ENCODE peak calls at places on chromosomes 5 and 9, in eight cellular contexts. D is foreskin fibroblast, A is astrocyte of the spinal cord, R is sigmoid colon, P is choroid plexus epithelial cell, L is AG09309, I is IMR-90, F is DND-41. C is an unnamed sample.
A peak's percentile ranks its signal among the peaks of the same experiment; 100 is the strongest.

GRCh38 chr5:74543162-74543995 is 97.1 kb downstream of the ENC1 start:
- DNase-seq in A (peak; percentile 92), I (peak; percentile 80), R (no peak), L (peak; percentile 84), P (peak; percentile 74), F (no peak), D (peak; percentile 82), C (no peak)

GRCh38 chr9:131318211-131318610 is 28.7 kb downstream of the PLPP7 start:
- DNase-seq in A (no peak), R (no peak), P (no peak), I (no peak), L (no peak), F (no peak), D (no peak), C (no peak)

GRCh38 chr9:113898596-113898995 is 22.5 kb downstream of the ZNF618 start:
- DNase-seq in L (no peak), D (no peak), R (no peak), F (no peak), P (no peak), I (no peak), A (no peak), C (no peak)

GRCh38 chr5:55621218-55621617 is 86.5 kb upstream of the PLPP1 start:
- DNase-seq in D (peak; percentile 42), F (no peak), A (no peak), R (no peak), P (peak; percentile 65), I (peak; percentile 71), L (no peak), C (no peak)

GRCh38 chr9:83034026-83034425 is 28.9 kb downstream of the RASEF start:
- DNase-seq in I (peak; percentile 62), P (peak; percentile 63), F (no peak), D (no peak), A (peak; percentile 76), L (no peak), R (no peak), C (no peak)

GRCh38 chr5:77893225-77893860 is 117.2 kb upstream of the TBCA start:
- DNase-seq in P (peak; percentile 95), L (peak; percentile 86), R (no peak), F (no peak), A (peak; percentile 98), I (peak; percentile 99), D (peak; percentile 96), C (no peak)

GRCh38 chr9:88544245-88544644 is 9.3 kb downstream of the NXNL2 start:
- DNase-seq in D (no peak), R (no peak), A (no peak), F (no peak), L (no peak), P (no peak), I (no peak), C (no peak)

GRCh38 chr9:34994429-34995287 is 5.1 kb downstream of the DNAJB5 start:
- DNase-seq in R (no peak), I (peak; percentile 49), F (no peak), D (peak; percentile 47), L (no peak), A (peak; percentile 55), P (peak; percentile 60), C (no peak)

DNA sequence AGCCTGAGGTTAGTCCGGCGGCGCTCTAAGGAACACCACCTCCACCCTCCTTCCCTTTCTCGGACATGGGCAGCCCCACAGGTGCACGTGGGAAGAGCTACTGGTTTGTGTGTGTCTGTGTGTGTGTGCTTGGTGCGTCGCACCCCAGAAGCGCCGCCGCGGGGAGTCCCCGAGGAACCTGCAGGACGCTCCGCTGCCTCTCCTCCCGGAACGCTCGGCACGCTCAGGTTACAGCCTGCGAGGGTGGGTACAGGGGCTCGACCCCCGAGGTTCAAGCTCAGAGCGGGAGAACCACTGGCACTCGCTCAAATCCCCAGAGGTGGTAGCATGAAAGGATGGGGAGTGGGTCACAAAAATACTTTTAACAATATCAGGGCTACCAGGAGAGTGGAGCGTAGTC is 2.0 kb downstream of the ASTN2 start:
- DNase-seq in L (no peak), F (no peak), I (no peak), R (no peak), P (no peak), A (no peak), D (no peak), C (no peak)
- H3K4me3 ChIP-seq in L (no peak overlapping the region), F (no peak overlapping the region), I (no peak overlapping the region), R (no peak overlapping the region), P (no peak overlapping the region), A (no peak overlapping the region), D (no peak overlapping the region), C (no peak overlapping the region)

GRCh38 chr5:80961376-80962281 is 1.5 kb downstream of the RASGRF2 start:
- DNase-seq in F (no peak), P (peak; percentile 47), A (peak; percentile 27), L (no peak), I (peak; percentile 23), D (no peak), R (no peak), C (no peak)
- H3K4me3 ChIP-seq in F (no peak overlapping the region), P (peak overlapping the region; percentile 68), A (peak overlapping the region; percentile 52), L (peak overlapping the region; percentile 51), I (peak overlapping the region; percentile 86), D (peak overlapping the region; percentile 57), R (peak overlapping the region; percentile 37), C (no peak overlapping the region)

DNA sequence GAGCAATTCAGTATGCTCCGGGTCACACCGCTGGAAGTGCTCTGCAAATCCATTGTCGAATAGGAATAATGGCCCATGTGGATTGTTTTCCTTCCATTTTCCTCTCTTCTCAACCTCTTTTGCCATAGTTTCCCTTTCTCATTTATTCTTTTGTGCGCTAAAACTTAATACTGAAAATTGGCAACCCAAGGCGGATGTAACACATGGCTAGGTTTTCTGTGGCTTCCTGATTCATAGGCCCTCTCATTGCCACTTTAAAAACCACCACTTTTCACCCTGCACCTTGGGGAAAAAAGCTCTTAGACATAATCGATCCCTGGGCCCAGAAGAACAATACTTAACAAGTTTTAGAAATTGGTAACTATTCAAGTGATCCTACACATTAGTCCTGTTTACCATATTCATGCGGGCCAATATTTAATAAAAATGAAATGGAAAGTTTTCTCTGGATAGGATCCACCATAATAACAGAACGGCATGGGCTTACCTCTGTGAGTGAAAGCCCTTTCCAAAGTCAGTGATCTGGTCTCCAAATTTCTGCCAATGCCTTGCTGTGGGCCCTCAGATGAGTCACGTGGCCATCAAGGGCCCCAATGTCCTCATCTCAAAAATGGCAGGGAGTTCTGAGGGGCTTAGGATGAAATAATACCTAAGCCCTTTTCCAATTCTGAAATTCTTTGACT is 34.6 kb downstream of the ITK start:
- DNase-seq in I (no peak), R (no peak), P (no peak), L (no peak), D (no peak), A (no peak), F (no peak), C (no peak)
- H3K4me3 ChIP-seq in I (no peak overlapping the region), R (no peak overlapping the region), P (no peak overlapping the region), L (no peak overlapping the region), D (no peak overlapping the region), A (no peak overlapping the region), F (peak overlapping the region; percentile 30), C (no peak overlapping the region)

DNA sequence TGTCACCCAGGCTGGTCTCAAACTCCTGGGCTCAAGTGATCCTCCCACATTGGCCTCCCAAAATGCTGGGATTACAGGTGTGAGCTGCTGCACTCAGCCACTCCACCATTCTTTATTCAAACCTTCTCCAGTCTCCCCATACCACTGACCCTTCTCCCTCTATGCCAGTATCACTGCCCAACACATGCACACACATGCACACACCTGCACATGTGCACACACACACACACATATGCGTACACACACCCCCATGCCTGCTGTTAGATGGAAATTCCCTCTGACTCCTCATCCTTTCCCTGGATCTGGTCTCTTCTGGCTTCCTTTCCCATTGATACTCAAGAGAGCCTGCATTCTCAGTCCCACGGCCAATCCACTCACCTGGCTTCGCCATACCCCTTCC is 170.0 kb downstream of the CRB2 start:
- DNase-seq in P (no peak), L (no peak), D (no peak), A (no peak), F (no peak), R (no peak), I (no peak), C (no peak)
- H3K4me3 ChIP-seq in P (no peak overlapping the region), L (no peak overlapping the region), D (no peak overlapping the region), A (no peak overlapping the region), F (no peak overlapping the region), R (no peak overlapping the region), I (no peak overlapping the region), C (no peak overlapping the region)

DNA sequence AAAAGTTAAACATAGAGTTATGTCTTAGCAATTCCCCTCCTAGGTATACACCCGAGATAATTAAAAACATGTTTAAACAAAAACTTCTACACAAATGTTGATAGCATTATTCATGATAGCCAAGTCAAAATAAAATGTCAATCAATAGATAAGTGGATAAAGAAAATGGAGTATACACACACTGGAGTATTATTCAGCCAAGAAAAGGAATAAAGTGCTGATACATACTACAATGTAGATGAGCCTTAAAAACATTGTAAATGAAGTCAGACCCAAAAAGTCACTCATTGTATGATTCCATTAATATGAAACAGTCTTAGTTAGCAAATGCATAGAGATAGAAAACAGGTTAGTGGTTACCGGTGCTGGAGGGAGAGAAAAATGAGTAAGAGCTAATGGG is 34.3 kb upstream of the SHB start:
- DNase-seq in I (no peak), L (no peak), A (no peak), F (no peak), D (no peak), R (no peak), P (no peak), C (no peak)
- H3K4me3 ChIP-seq in I (no peak overlapping the region), L (no peak overlapping the region), A (no peak overlapping the region), F (no peak overlapping the region), D (no peak overlapping the region), R (no peak overlapping the region), P (no peak overlapping the region), C (no peak overlapping the region)

DNA sequence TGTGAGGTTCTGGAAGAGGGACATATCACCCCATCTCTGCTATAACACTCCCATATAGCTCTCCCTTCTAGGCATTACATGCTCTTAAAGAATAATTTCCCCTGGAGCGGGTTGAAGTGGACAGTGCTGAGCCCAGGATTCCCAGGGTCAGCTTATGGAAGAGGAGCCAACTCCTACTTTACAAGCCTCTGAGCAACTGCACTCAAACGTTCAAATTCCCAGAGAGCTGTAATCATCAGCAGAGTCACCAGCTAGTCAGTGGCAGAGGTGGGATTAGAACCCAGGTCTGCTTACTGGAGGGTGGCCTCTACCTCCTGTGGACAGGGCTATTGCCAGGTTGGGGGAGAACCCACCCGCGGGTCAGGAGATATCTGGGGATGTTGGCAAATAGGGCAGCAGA is 1.4 kb downstream of the NEURL1B start:
- DNase-seq in A (no peak), I (peak; percentile 26), D (no peak), L (no peak), F (no peak), R (no peak), P (no peak), C (no peak)
- H3K4me3 ChIP-seq in A (no peak overlapping the region), I (no peak overlapping the region), D (no peak overlapping the region), L (no peak overlapping the region), F (no peak overlapping the region), R (peak overlapping the region; percentile 99), P (no peak overlapping the region), C (no peak overlapping the region)

GRCh38 chr5:76662521-76662920 is 39.3 kb upstream of the F2RL2 start:
- DNase-seq in A (no peak), I (no peak), R (no peak), D (no peak), F (no peak), L (no peak), P (no peak), C (no peak)
- H3K4me3 ChIP-seq in A (no peak overlapping the region), I (no peak overlapping the region), R (no peak overlapping the region), D (no peak overlapping the region), F (no peak overlapping the region), L (no peak overlapping the region), P (no peak overlapping the region), C (no peak overlapping the region)